ENCODE peak calls at places on chromosomes 1 and 21, in ten cellular contexts. O, D, G, L, B, T, S, P, I and H are unnamed samples.

GRCh38 chr1:154423303-154423987 is 18.3 kb downstream of the IL6R start:
- DNase-seq in O (no peak), D (no peak), G (peak; percentile 68), L (no peak), B (no peak), T (no peak), S (no peak), P (no peak), I (peak; percentile 11), H (no peak)

GRCh38 chr1:201595381-201595780 is 56.5 kb downstream of the NAV1 start:
- DNase-seq in O (no peak), D (no peak), G (no peak), L (no peak), B (no peak), T (no peak), S (no peak), P (no peak), I (no peak), H (no peak)

GRCh38 chr1:94305704-94306103 is 68.3 kb upstream of the ARHGAP29 start:
- DNase-seq in O (no peak), D (no peak), G (no peak), L (no peak), B (no peak), T (no peak), S (no peak), P (no peak), I (no peak), H (no peak)

GRCh38 chr1:161946071-161946987 is 77.3 kb downstream of the OLFML2B start:
- DNase-seq in O (no peak), D (no peak), G (no peak), L (no peak), B (no peak), T (no peak), S (no peak), P (no peak), I (no peak), H (no peak)

GRCh38 chr1:20184997-20185833 is 681 bp upstream of the UBXN10 start:
- DNase-seq in O (no peak), D (no peak), G (peak; percentile 80), L (no peak), B (peak; percentile 6), T (no peak), S (peak; percentile 93), P (peak; percentile 50), I (no peak), H (no peak)

GRCh38 chr1:208029381-208030319 is 118.7 kb upstream of the CD34 start:
- DNase-seq in O (no peak), D (no peak), G (no peak), L (no peak), B (no peak), T (no peak), S (no peak), P (no peak), I (no peak), H (no peak)

GRCh38 chr1:23978825-23979224 is 1.3 kb downstream of the SRSF10 start:
- DNase-seq in O (no peak), D (no peak), G (no peak), L (no peak), B (no peak), T (no peak), S (no peak), P (peak; percentile 4), I (no peak), H (no peak)

GRCh38 chr1:24309762-24310485 is 9.2 kb upstream of the GRHL3 start:
- DNase-seq in O (no peak), D (no peak), G (peak; percentile 60), L (no peak), B (no peak), T (no peak), S (no peak), P (no peak), I (no peak), H (no peak)

GRCh38 chr1:12617901-12618660 is at the start of gene DHRS3:
- DNase-seq in O (peak; percentile 84), D (peak; percentile 40), G (peak; percentile 77), L (peak; percentile 92), B (peak; percentile 27), T (no peak), S (peak; percentile 93), P (peak; percentile 73), I (peak; percentile 87), H (peak; percentile 94)

GRCh38 chr1:8360493-8361197 is 42.7 kb downstream of the SLC45A1 start:
- DNase-seq in O (no peak), D (no peak), G (no peak), L (peak; percentile 40), B (no peak), T (no peak), S (no peak), P (no peak), I (no peak), H (no peak)

GRCh38 chr1:27601321-27601770 is 2.6 kb downstream of the AHDC1 start:
- DNase-seq in O (no peak), D (peak; percentile 34), G (no peak), L (no peak), B (no peak), T (no peak), S (no peak), P (no peak), I (no peak), H (peak; percentile 62)

GRCh38 chr21:44880762-44881585 is 7.5 kb upstream of the PTTG1IP start:
- DNase-seq in O (no peak), D (no peak), G (no peak), L (no peak), B (peak; percentile 97), T (no peak), S (peak; percentile 37), P (no peak), I (no peak), H (no peak)

GRCh38 chr1:18485227-18485626 is 4.5 kb downstream of the KLHDC7A start:
- DNase-seq in O (no peak), D (no peak), G (no peak), L (no peak), B (no peak), T (no peak), S (no peak), P (no peak), I (no peak), H (no peak)

GRCh38 chr1:30990594-30990993 is 74.9 kb downstream of the PUM1 start:
- DNase-seq in O (no peak), D (no peak), G (no peak), L (no peak), B (no peak), T (no peak), S (no peak), P (no peak), I (no peak), H (no peak)

GRCh38 chr21:46155514-46156377 is at the start of gene FTCD:
- DNase-seq in O (no peak), D (no peak), G (no peak), L (peak; percentile 41), B (no peak), T (no peak), S (no peak), P (no peak), I (peak; percentile 41), H (no peak)

GRCh38 chr1:67142931-67143330 is 8.2 kb upstream of the C1orf141 start:
- DNase-seq in O (no peak), D (no peak), G (no peak), L (no peak), B (no peak), T (no peak), S (no peak), P (no peak), I (no peak), H (no peak)

GRCh38 chr1:1361982-1362423 is 3.6 kb upstream of the MXRA8 start:
- DNase-seq in O (peak; percentile 63), D (no peak), G (no peak), L (peak; percentile 60), B (no peak), T (no peak), S (no peak), P (no peak), I (no peak), H (no peak)

GRCh38 chr1:159981351-159982055 is 27.5 kb upstream of the SLAMF9 start:
- DNase-seq in O (no peak), D (no peak), G (no peak), L (no peak), B (no peak), T (no peak), S (no peak), P (no peak), I (no peak), H (no peak)